ENCODE peak calls at places on chromosomes 5 and 9, in six cellular contexts. U is smooth muscle cell of the brain vasculature, Y is ureter, Q is COR-L47, D is BJ, X is amygdala. L is an unnamed sample.

GRCh38 chr5:31976161-31976560 is 198.0 kb downstream of the GOLPH3 start:
- DNase-seq in U (no peak), Y (no peak), Q (no peak), D (no peak), X (no peak), L (no peak)

GRCh38 chr5:119746984-119747383 is 117.6 kb downstream of the FAM170A start:
- DNase-seq in U (no peak), Y (no peak), Q (no peak), D (no peak), X (no peak), L (no peak)

GRCh38 chr9:127179633-127180401 is 57.4 kb upstream of the ANGPTL2 start:
- DNase-seq in U (no peak), Y (no peak), Q (no peak), D (no peak), X (no peak), L (no peak)

GRCh38 chr5:69505306-69505705 is 12.7 kb downstream of the OCLN start:
- DNase-seq in U (no peak), Y (no peak), Q (no peak), D (no peak), X (no peak), L (no peak)

GRCh38 chr5:174413520-174414314 is 310.7 kb upstream of the MSX2 start:
- DNase-seq in U (no peak), Y (no peak), Q (no peak), D (peak), X (no peak), L (peak)

GRCh38 chr9:90927496-90927895 is 125.9 kb downstream of the SYK start:
- DNase-seq in U (no peak), Y (no peak), Q (no peak), D (no peak), X (no peak), L (no peak)

GRCh38 chr9:38048319-38048969 is 20.6 kb downstream of the SHB start:
- DNase-seq in U (no peak), Y (no peak), Q (no peak), D (no peak), X (no peak), L (peak)

GRCh38 chr9:110135858-110136257 is 72.1 kb downstream of the C9orf152 start:
- DNase-seq in U (no peak), Y (no peak), Q (no peak), D (no peak), X (no peak), L (no peak)

GRCh38 chr9:88041447-88041846 is 67.1 kb upstream of the CDK20 start:
- DNase-seq in U (no peak), Y (no peak), Q (no peak), D (no peak), X (no peak), L (peak)

GRCh38 chr9:128124451-128124850 is 3.1 kb downstream of the PTGES2 start:
- DNase-seq in U (no peak), Y (no peak), Q (no peak), D (no peak), X (no peak), L (no peak)

GRCh38 chr5:6829150-6829784 is 116.0 kb downstream of the TENT4A start:
- DNase-seq in U (no peak), Y (no peak), Q (no peak), D (no peak), X (no peak), L (peak)

GRCh38 chr5:171371326-171371725 is 16.3 kb upstream of the NPM1 start:
- DNase-seq in U (no peak), Y (no peak), Q (no peak), D (no peak), X (no peak), L (no peak)

GRCh38 chr5:107067391-107067790 is 603.3 kb downstream of the EFNA5 start:
- DNase-seq in U (no peak), Y (no peak), Q (no peak), D (no peak), X (peak), L (no peak)

GRCh38 chr5:132746592-132747063 is 598 bp upstream of the CCNI2 start:
- DNase-seq in U (no peak), Y (no peak), Q (no peak), D (no peak), X (no peak), L (no peak)

GRCh38 chr9:110330484-110331115 is 7.1 kb downstream of the TXNDC8 start:
- DNase-seq in U (no peak), Y (no peak), Q (no peak), D (peak), X (no peak), L (peak)

GRCh38 chr5:97979740-97980139 is 793.7 kb upstream of the RGMB start:
- DNase-seq in U (peak), Y (no peak), Q (no peak), D (no peak), X (no peak), L (peak)

GRCh38 chr5:40406426-40407211 is 273.1 kb upstream of the PTGER4 start:
- DNase-seq in U (no peak), Y (no peak), Q (no peak), D (no peak), X (no peak), L (no peak)

GRCh38 chr9:134778841-134779411 is 101.7 kb upstream of the FCN2 start:
- DNase-seq in U (no peak), Y (peak), Q (no peak), D (no peak), X (peak), L (peak)

GRCh38 chr9:107029146-107029545 is 166.2 kb downstream of the ZNF462 start:
- DNase-seq in U (no peak), Y (no peak), Q (no peak), D (no peak), X (no peak), L (no peak)

GRCh38 chr9:127987103-127987614 is 6.4 kb upstream of the EEIG1 start:
- DNase-seq in U (no peak), Y (no peak), Q (no peak), D (no peak), X (no peak), L (peak)

GRCh38 chr5:172878585-172879433 is 44.8 kb downstream of the ERGIC1 start:
- DNase-seq in U (no peak), Y (no peak), Q (no peak), D (no peak), X (no peak), L (peak)

GRCh38 chr5:60417500-60418181 is 282.3 kb downstream of the DEPDC1B start:
- DNase-seq in U (no peak), Y (no peak), Q (no peak), D (no peak), X (no peak), L (no peak)

GRCh38 chr5:129271309-129271708 is 176.8 kb downstream of the ISOC1 start:
- DNase-seq in U (no peak), Y (no peak), Q (peak), D (no peak), X (no peak), L (peak)

GRCh38 chr5:52779213-52779612 is 8.5 kb upstream of the ITGA1 start:
- DNase-seq in U (no peak), Y (no peak), Q (no peak), D (no peak), X (no peak), L (no peak)

GRCh38 chr5:116441223-116441622 is 133.4 kb downstream of the SEMA6A start:
- DNase-seq in U (no peak), Y (no peak), Q (peak), D (no peak), X (no peak), L (no peak)

L was measured in fibroblast of mammary gland.